ENCODE peak calls at places on chromosomes 4 and X, in seven cellular contexts. One of them, this sample, is unnamed.

GRCh38 chrX:100350704-100351489 is 59.2 kb downstream of the PCDH19 start:
- DNase-seq in SK-N-SH: no peak
- DNase-seq in H1: no peak
- DNase-seq in K562: no peak
- DNase-seq in HCT116: no peak
- DNase-seq in HepG2: no peak
- DNase-seq in GM12878: no peak
- DNase-seq in this sample: no peak

GRCh38 chr4:54959656-54960055 is 165.7 kb downstream of the KDR start:
- DNase-seq in GM12878: no peak
- DNase-seq in K562: no peak
- DNase-seq in HCT116: no peak
- DNase-seq in SK-N-SH: no peak
- DNase-seq in H1: no peak
- DNase-seq in HepG2: no peak
- DNase-seq in this sample: no peak

GRCh38 chr4:138616775-138617174 is 374.6 kb upstream of the SLC7A11 start:
- DNase-seq in HCT116: no peak
- DNase-seq in GM12878: no peak
- DNase-seq in H1: no peak
- DNase-seq in K562: no peak
- DNase-seq in SK-N-SH: no peak
- DNase-seq in HepG2: no peak
- DNase-seq in this sample: no peak

GRCh38 chrX:24259544-24260240 is 54.2 kb downstream of the SUPT20HL2 start:
- DNase-seq in HepG2: peak
- DNase-seq in SK-N-SH: peak
- DNase-seq in K562: peak
- DNase-seq in HCT116: peak
- DNase-seq in GM12878: no peak
- DNase-seq in H1: no peak
- DNase-seq in this sample: peak

GRCh38 chr4:7892212-7893019 is 47.2 kb downstream of the AFAP1 start:
- DNase-seq in GM12878: no peak
- DNase-seq in HepG2: no peak
- DNase-seq in SK-N-SH: peak
- DNase-seq in H1: no peak
- DNase-seq in K562: no peak
- DNase-seq in HCT116: no peak
- DNase-seq in this sample: no peak

GRCh38 chr4:7907142-7907541 is 32.5 kb downstream of the AFAP1 start:
- DNase-seq in HepG2: peak
- DNase-seq in GM12878: no peak
- DNase-seq in HCT116: no peak
- DNase-seq in H1: no peak
- DNase-seq in SK-N-SH: no peak
- DNase-seq in K562: no peak
- DNase-seq in this sample: no peak

GRCh38 chr4:73859614-73860088 is 6.6 kb downstream of the PF4V1 start:
- DNase-seq in SK-N-SH: no peak
- DNase-seq in HepG2: no peak
- DNase-seq in HCT116: no peak
- DNase-seq in GM12878: no peak
- DNase-seq in K562: no peak
- DNase-seq in H1: no peak
- DNase-seq in this sample: no peak

GRCh38 chr4:75158451-75158850 is 225.5 kb downstream of the PARM1 start:
- DNase-seq in HCT116: no peak
- DNase-seq in GM12878: no peak
- DNase-seq in K562: no peak
- DNase-seq in HepG2: no peak
- DNase-seq in SK-N-SH: no peak
- DNase-seq in H1: no peak
- DNase-seq in this sample: no peak

GRCh38 chr4:13544556-13545393 is 467 bp upstream of the NKX3-2 start:
- DNase-seq in H1: peak
- DNase-seq in HCT116: peak
- DNase-seq in HepG2: peak
- DNase-seq in GM12878: no peak
- DNase-seq in SK-N-SH: peak
- DNase-seq in K562: peak
- DNase-seq in this sample: peak

GRCh38 chrX:118637997-118638396 is 89.4 kb upstream of the IL13RA1 start:
- DNase-seq in H1: no peak
- DNase-seq in GM12878: no peak
- DNase-seq in HCT116: no peak
- DNase-seq in K562: no peak
- DNase-seq in SK-N-SH: no peak
- DNase-seq in HepG2: peak
- DNase-seq in this sample: no peak

DNA sequence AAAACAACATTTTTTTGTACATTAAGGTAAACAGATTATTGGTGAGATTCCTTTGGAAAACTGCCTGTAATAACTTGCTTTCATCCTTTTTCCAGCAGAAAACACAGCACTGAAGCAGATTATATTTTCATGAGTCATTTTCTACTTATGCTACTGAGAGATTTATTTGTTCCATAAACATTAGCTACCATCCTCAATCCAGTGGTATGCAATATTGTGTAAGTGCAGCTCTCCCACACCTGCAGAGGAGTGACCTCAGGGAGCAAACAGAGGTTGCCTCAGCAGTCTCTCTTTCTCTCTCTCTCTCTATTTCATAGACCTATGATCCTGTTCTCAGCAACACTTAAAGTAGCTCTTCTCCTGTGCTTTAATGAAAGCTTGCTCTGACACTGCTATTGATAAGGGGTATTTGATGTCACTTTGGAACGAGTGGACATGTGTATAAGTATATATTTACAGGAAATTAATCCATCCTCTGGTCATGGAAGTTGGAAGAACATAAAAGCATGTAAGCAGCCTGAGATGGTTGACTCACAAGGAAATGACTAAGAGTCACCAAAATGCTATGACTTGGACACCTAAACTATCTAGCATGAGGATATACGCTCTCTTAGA is 163.7 kb upstream of the SPANXC start:
- DNase-seq in H1: no peak
- DNase-seq in K562: no peak
- DNase-seq in GM12878: no peak
- DNase-seq in HCT116: no peak
- DNase-seq in HepG2: no peak
- DNase-seq in SK-N-SH: no peak
- DNase-seq in this sample: peak
- TF ChIP-seq JUND in H1: no peak
- TF ChIP-seq JUND in K562: no peak
- TF ChIP-seq JUND in GM12878: no peak
- TF ChIP-seq JUND in HCT116: no peak
- TF ChIP-seq JUND in HepG2: no peak
- TF ChIP-seq JUND in SK-N-SH: peak
- TF ChIP-seq JUND in this sample: no peak

GRCh38 chrX:39756086-39756883 is 341.5 kb downstream of the BCOR start:
- DNase-seq in HepG2: no peak
- DNase-seq in HCT116: no peak
- DNase-seq in GM12878: no peak
- DNase-seq in K562: no peak
- DNase-seq in H1: no peak
- DNase-seq in SK-N-SH: no peak
- DNase-seq in this sample: no peak
- TF ChIP-seq JUND in HepG2: no peak
- TF ChIP-seq JUND in HCT116: no peak
- TF ChIP-seq JUND in GM12878: no peak
- TF ChIP-seq JUND in K562: no peak
- TF ChIP-seq JUND in H1: no peak
- TF ChIP-seq JUND in SK-N-SH: no peak
- TF ChIP-seq JUND in this sample: no peak

GRCh38 chr4:122119739-122120138 is 32.4 kb upstream of the BLTP1 start:
- DNase-seq in HCT116: no peak
- DNase-seq in K562: no peak
- DNase-seq in SK-N-SH: no peak
- DNase-seq in GM12878: no peak
- DNase-seq in H1: no peak
- DNase-seq in HepG2: no peak
- DNase-seq in this sample: no peak
- TF ChIP-seq JUND in HCT116: no peak
- TF ChIP-seq JUND in K562: no peak
- TF ChIP-seq JUND in SK-N-SH: no peak
- TF ChIP-seq JUND in GM12878: no peak
- TF ChIP-seq JUND in H1: no peak
- TF ChIP-seq JUND in HepG2: no peak
- TF ChIP-seq JUND in this sample: no peak

DNA sequence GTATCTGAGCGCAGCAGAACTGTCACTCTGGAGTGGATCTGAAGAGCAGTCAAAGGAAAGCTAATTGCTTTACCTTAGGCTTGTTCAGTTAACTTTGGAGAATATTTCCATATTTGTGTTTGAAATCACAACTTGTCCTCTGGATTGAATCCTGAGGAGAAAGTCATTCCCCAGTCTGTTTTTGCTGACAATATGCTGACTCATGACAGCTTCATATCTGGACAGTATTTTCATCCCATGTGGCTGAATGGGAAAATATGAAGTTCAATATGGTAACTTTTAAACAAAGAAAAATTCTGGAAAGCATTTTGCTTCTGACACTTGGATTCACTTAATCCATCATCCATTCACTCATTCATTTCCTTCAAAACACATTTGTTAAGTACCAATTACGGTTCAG is 46.3 kb upstream of the MAGEC3 start:
- DNase-seq in HepG2: no peak
- DNase-seq in GM12878: no peak
- DNase-seq in H1: no peak
- DNase-seq in SK-N-SH: no peak
- DNase-seq in HCT116: no peak
- DNase-seq in K562: no peak
- DNase-seq in this sample: no peak
- TF ChIP-seq JUND in HepG2: no peak
- TF ChIP-seq JUND in GM12878: no peak
- TF ChIP-seq JUND in H1: no peak
- TF ChIP-seq JUND in SK-N-SH: no peak
- TF ChIP-seq JUND in HCT116: no peak
- TF ChIP-seq JUND in K562: no peak
- TF ChIP-seq JUND in this sample: no peak

This sample was measured in T47D.